ENCODE peak calls at places on chromosomes 13 and 19, in six cellular contexts. Q, T, Z, P, A and V are unnamed samples.

GRCh38 chr13:104008571-104009435 is 942.6 kb upstream of the SLC10A2 start:
- DNase-seq in Q (no peak), Z (no peak), P (no peak), A (no peak), T (peak), V (no peak)

GRCh38 chr13:72204291-72204690 is 337.3 kb upstream of the DACH1 start:
- DNase-seq in Z (no peak), A (no peak), Q (no peak), P (no peak), T (peak), V (no peak)

GRCh38 chr13:59312776-59313175 is 851.0 kb downstream of the DIAPH3 start:
- DNase-seq in T (no peak), Z (no peak), Q (no peak), P (no peak), A (no peak), V (no peak)

GRCh38 chr13:27678306-27679040 is 56.8 kb downstream of the POLR1D start:
- DNase-seq in Q (no peak), P (no peak), A (no peak), T (no peak), Z (no peak), V (no peak)

GRCh38 chr13:20128459-20128927 is 32.4 kb downstream of the GJA3 start:
- DNase-seq in P (no peak), T (no peak), Q (no peak), A (no peak), Z (no peak), V (no peak)

GRCh38 chr19:15124572-15125231 is 17.5 kb downstream of the SYDE1 start:
- DNase-seq in A (no peak), Z (no peak), Q (no peak), T (no peak), P (no peak), V (no peak)

GRCh38 chr19:50368649-50369570 is 3.5 kb upstream of the NAPSA start:
- DNase-seq in P (peak), T (peak), Z (peak), A (peak), Q (peak), V (peak)

GRCh38 chr13:98576215-98576945 is 527 bp downstream of the STK24 start:
- DNase-seq in A (peak), P (peak), Z (peak), T (peak), Q (peak), V (peak)

GRCh38 chr13:87128006-87128405 is 543.2 kb upstream of the SLITRK5 start:
- DNase-seq in P (no peak), Q (no peak), A (no peak), Z (peak), T (peak), V (peak)

GRCh38 chr19:1259206-1259872 is 9.8 kb upstream of the CIRBP start:
- DNase-seq in Q (peak), A (peak), P (peak), Z (peak), T (peak), V (peak)

GRCh38 chr19:53388168-53388567 is 6.8 kb upstream of the ZNF765 start:
- DNase-seq in Q (no peak), A (no peak), T (no peak), Z (no peak), P (no peak), V (peak)

GRCh38 chr13:39567569-39567968 is 35.4 kb downstream of the LHFPL6 start:
- DNase-seq in T (no peak), Q (no peak), P (no peak), A (no peak), Z (no peak), V (no peak)

GRCh38 chr19:51168571-51169282 is 26.6 kb downstream of the SIGLEC7 start:
- DNase-seq in A (no peak), P (no peak), T (no peak), Q (no peak), Z (no peak), V (no peak)

GRCh38 chr19:49348305-49349188 is 13.3 kb downstream of the CD37 start:
- DNase-seq in Z (no peak), A (no peak), P (no peak), Q (no peak), T (no peak), V (no peak)

GRCh38 chr19:36141039-36141914 is 1.4 kb downstream of the CAPNS1 start:
- DNase-seq in T (peak), A (peak), P (peak), Z (peak), Q (peak), V (peak)

GRCh38 chr19:12543855-12544254 is 7.4 kb downstream of the ZNF564 start:
- DNase-seq in Z (no peak), T (peak), P (no peak), A (no peak), Q (no peak), V (no peak)

GRCh38 chr13:27001705-27002104 is 169.9 kb downstream of the USP12 start:
- DNase-seq in A (no peak), T (no peak), P (no peak), Q (no peak), Z (no peak), V (no peak)

GRCh38 chr19:36023432-36023831 is 9.2 kb downstream of the CLIP3 start:
- DNase-seq in Z (no peak), Q (no peak), P (no peak), A (no peak), T (no peak), V (no peak)

GRCh38 chr13:62684359-62684758 is 1268.7 kb upstream of the PCDH20 start:
- DNase-seq in A (no peak), Z (no peak), P (no peak), Q (no peak), T (no peak), V (no peak)

GRCh38 chr19:41324921-41325639 is 15.1 kb downstream of the CCDC97 start:
- DNase-seq in Z (peak), Q (no peak), P (no peak), T (peak), A (no peak), V (peak)

GRCh38 chr19:1064661-1065605 is 2.0 kb upstream of the ARHGAP45 start:
- DNase-seq in Q (peak), Z (no peak), P (peak), T (peak), A (peak), V (peak)

GRCh38 chr19:6319376-6319775 is 14.0 kb downstream of the ACER1 start:
- DNase-seq in Q (no peak), T (no peak), P (no peak), A (no peak), Z (no peak), V (no peak)

GRCh38 chr13:113063091-113063491 is 42.5 kb upstream of the F7 start:
- DNase-seq in Z (no peak), P (no peak), T (no peak), A (no peak), Q (no peak), V (no peak)

GRCh38 chr19:35404879-35405622 is 34.2 kb downstream of the GPR42 start:
- DNase-seq in T (peak), Z (no peak), Q (no peak), A (no peak), P (no peak), V (peak)

GRCh38 chr19:53041366-53041765 is 3.2 kb upstream of the ERVV-2 start:
- DNase-seq in A (no peak), Z (no peak), P (no peak), T (no peak), Q (no peak), V (no peak)